ENCODE peak calls at places on chromosomes 12 and 14, in six cellular contexts. One of them, this sample, is unnamed.

GRCh38 chr14:89276424-89276975 is 140.5 kb downstream of the FOXN3 start:
- DNase-seq in stimulated activated CD8-positive, alpha-beta memory T cell treated with anti-CD3 and anti-CD28 coated beads, Interleukin-2, amount 100 ng/mL, for 1 hour: peak; percentile 9
- DNase-seq in midbrain: no peak
- DNase-seq in MCF 10A: peak; percentile 1
- DNase-seq in stimulated activated CD4-positive, alpha-beta T cell treated with anti-CD3 and anti-CD28 coated beads, Interleukin-4, amount 100 ng/mL, for 48 hours: peak; percentile 80
- DNase-seq in omental fat pad: no peak
- DNase-seq in this sample: no peak

GRCh38 chr12:93882763-93883162 is 205.6 kb downstream of the CRADD start:
- DNase-seq in midbrain: no peak
- DNase-seq in stimulated activated CD8-positive, alpha-beta memory T cell treated with anti-CD3 and anti-CD28 coated beads, Interleukin-2, amount 100 ng/mL, for 1 hour: no peak
- DNase-seq in omental fat pad: no peak
- DNase-seq in MCF 10A: no peak
- DNase-seq in stimulated activated CD4-positive, alpha-beta T cell treated with anti-CD3 and anti-CD28 coated beads, Interleukin-4, amount 100 ng/mL, for 48 hours: no peak
- DNase-seq in this sample: no peak

GRCh38 chr12:47838286-47838931 is 18.7 kb upstream of the HDAC7 start:
- DNase-seq in midbrain: peak; percentile 63
- DNase-seq in stimulated activated CD8-positive, alpha-beta memory T cell treated with anti-CD3 and anti-CD28 coated beads, Interleukin-2, amount 100 ng/mL, for 1 hour: peak; percentile 23
- DNase-seq in omental fat pad: no peak
- DNase-seq in MCF 10A: peak; percentile 54
- DNase-seq in stimulated activated CD4-positive, alpha-beta T cell treated with anti-CD3 and anti-CD28 coated beads, Interleukin-4, amount 100 ng/mL, for 48 hours: no peak
- DNase-seq in this sample: no peak

GRCh38 chr12:110718222-110718908 is 24.3 kb downstream of the PPP1CC start:
- DNase-seq in MCF 10A: no peak
- DNase-seq in stimulated activated CD8-positive, alpha-beta memory T cell treated with anti-CD3 and anti-CD28 coated beads, Interleukin-2, amount 100 ng/mL, for 1 hour: no peak
- DNase-seq in stimulated activated CD4-positive, alpha-beta T cell treated with anti-CD3 and anti-CD28 coated beads, Interleukin-4, amount 100 ng/mL, for 48 hours: no peak
- DNase-seq in midbrain: no peak
- DNase-seq in omental fat pad: no peak
- DNase-seq in this sample: no peak

GRCh38 chr12:2083561-2083960 is 30.8 kb downstream of the CACNA1C start:
- DNase-seq in omental fat pad: no peak
- DNase-seq in midbrain: no peak
- DNase-seq in stimulated activated CD8-positive, alpha-beta memory T cell treated with anti-CD3 and anti-CD28 coated beads, Interleukin-2, amount 100 ng/mL, for 1 hour: no peak
- DNase-seq in MCF 10A: no peak
- DNase-seq in stimulated activated CD4-positive, alpha-beta T cell treated with anti-CD3 and anti-CD28 coated beads, Interleukin-4, amount 100 ng/mL, for 48 hours: no peak
- DNase-seq in this sample: no peak

GRCh38 chr14:36676236-36676635 is 14.6 kb downstream of the PAX9 start:
- DNase-seq in midbrain: no peak
- DNase-seq in stimulated activated CD4-positive, alpha-beta T cell treated with anti-CD3 and anti-CD28 coated beads, Interleukin-4, amount 100 ng/mL, for 48 hours: no peak
- DNase-seq in MCF 10A: no peak
- DNase-seq in stimulated activated CD8-positive, alpha-beta memory T cell treated with anti-CD3 and anti-CD28 coated beads, Interleukin-2, amount 100 ng/mL, for 1 hour: no peak
- DNase-seq in omental fat pad: no peak
- DNase-seq in this sample: no peak

GRCh38 chr12:4781212-4781611 is 61.0 kb downstream of the GALNT8 start:
- DNase-seq in midbrain: no peak
- DNase-seq in MCF 10A: no peak
- DNase-seq in stimulated activated CD4-positive, alpha-beta T cell treated with anti-CD3 and anti-CD28 coated beads, Interleukin-4, amount 100 ng/mL, for 48 hours: no peak
- DNase-seq in omental fat pad: no peak
- DNase-seq in stimulated activated CD8-positive, alpha-beta memory T cell treated with anti-CD3 and anti-CD28 coated beads, Interleukin-2, amount 100 ng/mL, for 1 hour: no peak
- DNase-seq in this sample: no peak

GRCh38 chr14:62015945-62016344 is 253.7 kb downstream of the SNAPC1 start:
- DNase-seq in stimulated activated CD8-positive, alpha-beta memory T cell treated with anti-CD3 and anti-CD28 coated beads, Interleukin-2, amount 100 ng/mL, for 1 hour: no peak
- DNase-seq in MCF 10A: peak; percentile 53
- DNase-seq in stimulated activated CD4-positive, alpha-beta T cell treated with anti-CD3 and anti-CD28 coated beads, Interleukin-4, amount 100 ng/mL, for 48 hours: no peak
- DNase-seq in midbrain: no peak
- DNase-seq in omental fat pad: no peak
- DNase-seq in this sample: no peak

GRCh38 chr12:109461846-109462766 is 15.0 kb downstream of the KCTD10 start:
- DNase-seq in midbrain: peak; percentile 35
- DNase-seq in stimulated activated CD4-positive, alpha-beta T cell treated with anti-CD3 and anti-CD28 coated beads, Interleukin-4, amount 100 ng/mL, for 48 hours: no peak
- DNase-seq in stimulated activated CD8-positive, alpha-beta memory T cell treated with anti-CD3 and anti-CD28 coated beads, Interleukin-2, amount 100 ng/mL, for 1 hour: no peak
- DNase-seq in MCF 10A: peak; percentile 94
- DNase-seq in omental fat pad: peak; percentile 74
- DNase-seq in this sample: no peak

GRCh38 chr12:38053655-38054464 is 262.7 kb upstream of the ALG10B start:
- DNase-seq in omental fat pad: no peak
- DNase-seq in midbrain: no peak
- DNase-seq in MCF 10A: peak; percentile 68
- DNase-seq in stimulated activated CD8-positive, alpha-beta memory T cell treated with anti-CD3 and anti-CD28 coated beads, Interleukin-2, amount 100 ng/mL, for 1 hour: no peak
- DNase-seq in stimulated activated CD4-positive, alpha-beta T cell treated with anti-CD3 and anti-CD28 coated beads, Interleukin-4, amount 100 ng/mL, for 48 hours: no peak
- DNase-seq in this sample: no peak

GRCh38 chr14:32027255-32027939 is 49.7 kb upstream of the ARHGAP5 start:
- DNase-seq in stimulated activated CD4-positive, alpha-beta T cell treated with anti-CD3 and anti-CD28 coated beads, Interleukin-4, amount 100 ng/mL, for 48 hours: no peak
- DNase-seq in stimulated activated CD8-positive, alpha-beta memory T cell treated with anti-CD3 and anti-CD28 coated beads, Interleukin-2, amount 100 ng/mL, for 1 hour: no peak
- DNase-seq in MCF 10A: peak; percentile 58
- DNase-seq in midbrain: no peak
- DNase-seq in omental fat pad: no peak
- DNase-seq in this sample: no peak

GRCh38 chr14:85273099-85273677 is 256.8 kb upstream of the FLRT2 start:
- DNase-seq in omental fat pad: no peak
- DNase-seq in stimulated activated CD4-positive, alpha-beta T cell treated with anti-CD3 and anti-CD28 coated beads, Interleukin-4, amount 100 ng/mL, for 48 hours: no peak
- DNase-seq in MCF 10A: no peak
- DNase-seq in stimulated activated CD8-positive, alpha-beta memory T cell treated with anti-CD3 and anti-CD28 coated beads, Interleukin-2, amount 100 ng/mL, for 1 hour: no peak
- DNase-seq in midbrain: peak; percentile 36
- DNase-seq in this sample: no peak

GRCh38 chr14:67942311-67942710 is 122.7 kb downstream of the RAD51B start:
- DNase-seq in stimulated activated CD8-positive, alpha-beta memory T cell treated with anti-CD3 and anti-CD28 coated beads, Interleukin-2, amount 100 ng/mL, for 1 hour: no peak
- DNase-seq in omental fat pad: no peak
- DNase-seq in MCF 10A: no peak
- DNase-seq in midbrain: no peak
- DNase-seq in stimulated activated CD4-positive, alpha-beta T cell treated with anti-CD3 and anti-CD28 coated beads, Interleukin-4, amount 100 ng/mL, for 48 hours: no peak
- DNase-seq in this sample: no peak

GRCh38 chr12:18462437-18462836 is 201.1 kb downstream of the PIK3C2G start:
- DNase-seq in midbrain: no peak
- DNase-seq in MCF 10A: peak; percentile 56
- DNase-seq in stimulated activated CD8-positive, alpha-beta memory T cell treated with anti-CD3 and anti-CD28 coated beads, Interleukin-2, amount 100 ng/mL, for 1 hour: no peak
- DNase-seq in omental fat pad: no peak
- DNase-seq in stimulated activated CD4-positive, alpha-beta T cell treated with anti-CD3 and anti-CD28 coated beads, Interleukin-4, amount 100 ng/mL, for 48 hours: no peak
- DNase-seq in this sample: no peak

GRCh38 chr14:71661441-71661840 is 270.8 kb upstream of the RGS6 start:
- DNase-seq in omental fat pad: no peak
- DNase-seq in stimulated activated CD4-positive, alpha-beta T cell treated with anti-CD3 and anti-CD28 coated beads, Interleukin-4, amount 100 ng/mL, for 48 hours: no peak
- DNase-seq in MCF 10A: no peak
- DNase-seq in stimulated activated CD8-positive, alpha-beta memory T cell treated with anti-CD3 and anti-CD28 coated beads, Interleukin-2, amount 100 ng/mL, for 1 hour: no peak
- DNase-seq in midbrain: no peak
- DNase-seq in this sample: no peak

GRCh38 chr12:46945591-46945990 is 119.8 kb upstream of the SLC38A4 start:
- DNase-seq in MCF 10A: no peak
- DNase-seq in omental fat pad: no peak
- DNase-seq in stimulated activated CD8-positive, alpha-beta memory T cell treated with anti-CD3 and anti-CD28 coated beads, Interleukin-2, amount 100 ng/mL, for 1 hour: no peak
- DNase-seq in stimulated activated CD4-positive, alpha-beta T cell treated with anti-CD3 and anti-CD28 coated beads, Interleukin-4, amount 100 ng/mL, for 48 hours: no peak
- DNase-seq in midbrain: no peak
- DNase-seq in this sample: no peak

GRCh38 chr12:11785722-11786121 is 136.2 kb downstream of the ETV6 start:
- DNase-seq in stimulated activated CD8-positive, alpha-beta memory T cell treated with anti-CD3 and anti-CD28 coated beads, Interleukin-2, amount 100 ng/mL, for 1 hour: no peak
- DNase-seq in MCF 10A: peak; percentile 97
- DNase-seq in midbrain: no peak
- DNase-seq in omental fat pad: no peak
- DNase-seq in stimulated activated CD4-positive, alpha-beta T cell treated with anti-CD3 and anti-CD28 coated beads, Interleukin-4, amount 100 ng/mL, for 48 hours: no peak
- DNase-seq in this sample: no peak

GRCh38 chr12:56046027-56046780 is 4.5 kb downstream of the RPS26 start:
- DNase-seq in omental fat pad: no peak
- DNase-seq in MCF 10A: no peak
- DNase-seq in stimulated activated CD8-positive, alpha-beta memory T cell treated with anti-CD3 and anti-CD28 coated beads, Interleukin-2, amount 100 ng/mL, for 1 hour: no peak
- DNase-seq in midbrain: no peak
- DNase-seq in stimulated activated CD4-positive, alpha-beta T cell treated with anti-CD3 and anti-CD28 coated beads, Interleukin-4, amount 100 ng/mL, for 48 hours: no peak
- DNase-seq in this sample: no peak

GRCh38 chr14:22296722-22297121 is 292.3 kb downstream of the DAD1 start:
- DNase-seq in stimulated activated CD4-positive, alpha-beta T cell treated with anti-CD3 and anti-CD28 coated beads, Interleukin-4, amount 100 ng/mL, for 48 hours: no peak
- DNase-seq in midbrain: no peak
- DNase-seq in stimulated activated CD8-positive, alpha-beta memory T cell treated with anti-CD3 and anti-CD28 coated beads, Interleukin-2, amount 100 ng/mL, for 1 hour: no peak
- DNase-seq in MCF 10A: no peak
- DNase-seq in omental fat pad: no peak
- DNase-seq in this sample: no peak